ENCODE peak calls at places on chromosome 9, in four cellular contexts. W, F, G and Y are unnamed samples.

GRCh38 chr9:33924978-33925797 is 108.2 kb downstream of the UBE2R2 start:
- DNase-seq in W (peak; percentile 59), G (peak; percentile 76), F (peak; percentile 32), Y (no peak)

GRCh38 chr9:15086096-15087030 is 176.1 kb upstream of the FREM1 start:
- DNase-seq in G (no peak), W (no peak), F (no peak), Y (no peak)

GRCh38 chr9:116656535-116656934 is 30.6 kb upstream of the TRIM32 start:
- DNase-seq in G (no peak), F (no peak), W (no peak), Y (no peak)

GRCh38 chr9:136409557-136410455 is 608 bp downstream of the ENTR1 start:
- DNase-seq in W (no peak), G (no peak), F (peak; percentile 45), Y (peak; percentile 47)

GRCh38 chr9:4117835-4118610 is 181.8 kb downstream of the GLIS3 start:
- DNase-seq in W (peak; percentile 59), F (peak; percentile 19), G (peak; percentile 68), Y (peak; percentile 11)

GRCh38 chr9:16341176-16341575 is 529.3 kb downstream of the BNC2 start:
- DNase-seq in G (no peak), W (no peak), F (no peak), Y (no peak)

GRCh38 chr9:88777498-88778312 is 213.6 kb upstream of the S1PR3 start:
- DNase-seq in W (no peak), F (no peak), G (no peak), Y (no peak)

GRCh38 chr9:31355159-31355882 is 1029.1 kb upstream of the ACO1 start:
- DNase-seq in F (no peak), W (no peak), G (no peak), Y (no peak)

GRCh38 chr9:36864491-36865410 is 169.3 kb downstream of the PAX5 start:
- DNase-seq in F (no peak), G (peak; percentile 71), W (no peak), Y (no peak)

GRCh38 chr9:98951967-98952366 is 8.3 kb downstream of the COL15A1 start:
- DNase-seq in F (no peak), W (no peak), G (no peak), Y (no peak)

GRCh38 chr9:36637491-36638270 is 65.0 kb downstream of the MELK start:
- DNase-seq in F (no peak), W (no peak), G (no peak), Y (no peak)

GRCh38 chr9:12801663-12802062 is 26.8 kb downstream of the LURAP1L start:
- DNase-seq in F (no peak), G (no peak), W (no peak), Y (no peak)

GRCh38 chr9:137705443-137705863 is 86.6 kb downstream of the EHMT1 start:
- DNase-seq in F (peak; percentile 62), G (no peak), W (no peak), Y (peak; percentile 43)

GRCh38 chr9:16458696-16459420 is 411.6 kb downstream of the BNC2 start:
- DNase-seq in W (no peak), G (no peak), F (no peak), Y (no peak)

GRCh38 chr9:129853614-129854013 is 18.4 kb downstream of the USP20 start:
- DNase-seq in W (no peak), F (no peak), G (no peak), Y (no peak)

GRCh38 chr9:72691671-72692070 is 170.3 kb downstream of the TMC1 start:
- DNase-seq in W (no peak), F (no peak), G (no peak), Y (no peak)

GRCh38 chr9:133116346-133117231 is 4.5 kb downstream of the RALGDS start:
- DNase-seq in W (peak; percentile 28), F (no peak), G (no peak), Y (no peak)

GRCh38 chr9:77433675-77434445 is 214.3 kb downstream of the GNA14 start:
- DNase-seq in W (peak; percentile 73), G (peak; percentile 76), F (peak; percentile 55), Y (peak; percentile 38)

GRCh38 chr9:136361047-136361756 is 2.3 kb downstream of the DNLZ start:
- DNase-seq in W (no peak), F (no peak), G (no peak), Y (no peak)

GRCh38 chr9:23554691-23555090 is 271.3 kb downstream of the ELAVL2 start:
- DNase-seq in F (no peak), W (no peak), G (no peak), Y (no peak)

GRCh38 chr9:14806941-14807340 is 84.4 kb upstream of the CER1 start:
- DNase-seq in W (no peak), F (no peak), G (no peak), Y (no peak)

GRCh38 chr9:137478613-137479314 is 19.6 kb upstream of the NSMF start:
- DNase-seq in G (peak; percentile 67), W (no peak), F (no peak), Y (no peak)

GRCh38 chr9:35980289-35981011 is 22.5 kb upstream of the OR2S2 start:
- DNase-seq in G (no peak), W (no peak), F (no peak), Y (no peak)

GRCh38 chr9:22363421-22363887 is 83.2 kb upstream of the DMRTA1 start:
- DNase-seq in F (no peak), G (no peak), W (no peak), Y (no peak)

GRCh38 chr9:89305868-89306267 is 5.1 kb upstream of the CKS2 start:
- DNase-seq in G (no peak), F (no peak), W (no peak), Y (no peak)

GRCh38 chr9:27367175-27367798 is 70.3 kb upstream of the EQTN start:
- DNase-seq in G (no peak), W (no peak), F (no peak), Y (no peak)

GRCh38 chr9:98428452-98428851 is 173.0 kb upstream of the TBC1D2 start:
- DNase-seq in W (no peak), G (no peak), F (no peak), Y (no peak)

GRCh38 chr9:20238921-20239320 is 383.4 kb downstream of the MLLT3 start:
- DNase-seq in G (no peak), W (no peak), F (no peak), Y (no peak)

GRCh38 chr9:20854444-20854843 is 170.4 kb downstream of the FOCAD start:
- DNase-seq in G (no peak), F (no peak), W (no peak), Y (no peak)

GRCh38 chr9:8622222-8622802 is 822.7 kb upstream of the DMAC1 start:
- DNase-seq in G (no peak), F (no peak), W (no peak), Y (no peak)

GRCh38 chr9:35114921-35115341 is 731 bp downstream of the ATOSB start:
- DNase-seq in F (peak; percentile 74), W (peak; percentile 60), G (peak; percentile 52), Y (no peak)

GRCh38 chr9:124347206-124347967 is 67.9 kb downstream of the PSMB7 start:
- DNase-seq in W (no peak), F (no peak), G (no peak), Y (no peak)

GRCh38 chr9:101307041-101307440 is 77.8 kb downstream of the BAAT start:
- DNase-seq in W (no peak), F (no peak), G (no peak), Y (no peak)

GRCh38 chr9:12874395-12874794 is 99.6 kb downstream of the LURAP1L start:
- DNase-seq in W (no peak), F (no peak), G (no peak), Y (no peak)

GRCh38 chr9:89052470-89053097 is 61.3 kb downstream of the S1PR3 start:
- DNase-seq in F (no peak), W (no peak), G (no peak), Y (no peak)

GRCh38 chr9:87909310-87910041 is 8.3 kb upstream of the SPATA31C1 start:
- DNase-seq in F (peak; percentile 94), G (peak; percentile 64), W (no peak), Y (no peak)

GRCh38 chr9:93002700-93003099 is 55.4 kb downstream of the FGD3 start:
- DNase-seq in G (no peak), F (no peak), W (no peak), Y (no peak)
- H3K27ac ChIP-seq in G (no peak overlapping the region), F (no peak overlapping the region), W (no peak overlapping the region), Y (peak overlapping the region; percentile 63)

DNA sequence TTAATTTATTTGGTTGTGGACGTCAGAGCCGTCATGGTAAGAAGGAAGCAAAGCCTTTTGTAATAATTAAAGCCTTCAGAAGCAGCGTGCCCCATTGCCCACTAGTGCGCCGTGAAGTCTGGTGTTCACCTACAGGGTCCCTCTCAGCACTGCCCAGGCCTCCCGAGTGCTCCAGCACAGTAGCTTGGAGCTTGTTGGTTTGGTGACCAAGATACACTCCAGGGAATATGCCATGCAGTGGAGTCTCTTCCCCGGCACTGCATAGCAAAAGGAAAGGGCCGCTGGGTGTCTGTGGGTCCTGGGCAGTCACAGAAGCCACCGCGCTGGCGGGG is 478 bp upstream of the SYK start:
- DNase-seq in F (no peak), G (no peak), W (no peak), Y (no peak)
- H3K27ac ChIP-seq in F (peak overlapping the region; percentile 89), G (no peak overlapping the region), W (no peak overlapping the region), Y (no peak overlapping the region)

GRCh38 chr9:134641989-134642384 is 384 bp downstream of the COL5A1 start:
- DNase-seq in G (no peak), F (no peak), W (no peak), Y (no peak)

GRCh38 chr9:134643306-134643705 is 1.7 kb downstream of the COL5A1 start:
- DNase-seq in G (no peak), F (no peak), W (peak; percentile 59), Y (no peak)

GRCh38 chr9:134640491-134641172 is 971 bp upstream of the COL5A1 start:
- DNase-seq in F (no peak), G (no peak), W (no peak), Y (no peak)

GRCh38 chr9:134641173-134641985 is at the start of gene COL5A1:
- DNase-seq in W (peak; percentile 93), G (peak; percentile 92), F (peak; percentile 80), Y (peak; percentile 14)

DNA sequence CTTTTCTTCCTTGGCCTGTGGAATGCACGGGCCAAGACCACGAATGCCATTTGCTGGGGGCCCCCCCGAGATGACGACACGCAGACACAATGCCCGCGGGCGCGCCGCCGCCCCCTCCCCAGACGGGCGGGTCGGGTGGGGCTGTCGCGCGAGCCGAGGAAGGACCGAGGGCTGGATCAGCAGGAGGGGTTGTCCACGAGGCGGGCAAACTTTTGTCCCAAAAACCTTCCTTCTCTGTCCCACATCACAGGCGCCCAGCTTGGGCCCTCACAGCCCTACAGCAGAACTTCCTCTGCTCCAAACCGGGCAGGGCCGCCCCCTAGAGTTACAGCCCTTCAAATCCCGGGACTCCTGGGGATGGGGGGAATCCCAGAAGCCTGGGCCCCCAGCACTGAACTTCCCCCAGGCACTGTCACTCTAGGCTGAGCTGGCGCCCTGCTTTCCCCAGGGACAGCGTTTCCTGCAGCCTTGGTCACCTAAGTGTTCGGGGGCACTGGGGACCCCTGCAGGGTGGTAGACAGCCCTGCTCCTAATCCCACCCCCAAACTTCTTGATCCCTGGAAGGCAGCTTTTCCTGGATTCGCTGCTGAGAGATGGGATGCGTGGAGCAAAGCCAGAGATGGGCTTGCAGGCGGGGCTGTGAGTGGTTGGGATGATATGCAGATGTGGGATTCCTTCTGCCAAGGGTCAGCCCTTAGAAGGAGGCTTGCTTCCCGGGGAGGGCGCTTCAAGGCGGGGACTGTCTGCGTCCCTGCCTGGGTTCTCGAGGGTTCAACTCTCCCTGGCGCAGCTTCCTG is 980 bp downstream of the COL5A1 start:
- DNase-seq in W (peak; percentile 71), G (peak; percentile 59), F (peak; percentile 58), Y (no peak)
- H3K27ac ChIP-seq in W (peak overlapping the region; percentile 83), G (no peak overlapping the region), F (peak overlapping the region; percentile 91), Y (no peak overlapping the region)

GRCh38 chr9:5845147-5845531 is 12.2 kb upstream of the ERMP1 start:
- DNase-seq in G (no peak), F (no peak), W (no peak), Y (no peak)
- H3K27ac ChIP-seq in G (no peak overlapping the region), F (no peak overlapping the region), W (no peak overlapping the region), Y (no peak overlapping the region)

GRCh38 chr9:37966443-37967271 is 62.7 kb upstream of the SLC25A51 start:
- DNase-seq in G (no peak), W (no peak), F (peak; percentile 30), Y (no peak)
- H3K27ac ChIP-seq in G (no peak overlapping the region), W (no peak overlapping the region), F (peak overlapping the region; percentile 78), Y (no peak overlapping the region)